ENCODE peak calls at places on chromosomes 7 and 10, in five cellular contexts. One of them, this sample, is unnamed.
A peak's percentile ranks its signal among the peaks of the same experiment; 100 is the strongest.

GRCh38 chr7:137120690-137121089 is 222.8 kb downstream of the PTN start:
- DNase-seq in T follicular helper cell: no peak
- DNase-seq in ACHN: no peak
- DNase-seq in right atrium auricular region: no peak
- DNase-seq in activated T-helper 1 cell treated with Interleukin-2 at 50 U/mL for 16 hours: no peak
- DNase-seq in this sample: no peak

GRCh38 chr7:157518514-157519175 is 181.8 kb downstream of the DNAJB6 start:
- DNase-seq in T follicular helper cell: no peak
- DNase-seq in ACHN: no peak
- DNase-seq in right atrium auricular region: peak; percentile 28
- DNase-seq in activated T-helper 1 cell treated with Interleukin-2 at 50 U/mL for 16 hours: no peak
- DNase-seq in this sample: no peak

GRCh38 chr10:94200148-94200846 is 162.4 kb downstream of the NOC3L start:
- DNase-seq in T follicular helper cell: no peak
- DNase-seq in ACHN: no peak
- DNase-seq in right atrium auricular region: no peak
- DNase-seq in activated T-helper 1 cell treated with Interleukin-2 at 50 U/mL for 16 hours: no peak
- DNase-seq in this sample: no peak

GRCh38 chr7:136911362-136911761 is 42.9 kb downstream of the CHRM2 start:
- DNase-seq in T follicular helper cell: no peak
- DNase-seq in ACHN: no peak
- DNase-seq in right atrium auricular region: no peak
- DNase-seq in activated T-helper 1 cell treated with Interleukin-2 at 50 U/mL for 16 hours: no peak
- DNase-seq in this sample: no peak

GRCh38 chr10:34139559-34139958 is 675.5 kb downstream of the PARD3 start:
- DNase-seq in T follicular helper cell: no peak
- DNase-seq in ACHN: no peak
- DNase-seq in right atrium auricular region: no peak
- DNase-seq in activated T-helper 1 cell treated with Interleukin-2 at 50 U/mL for 16 hours: no peak
- DNase-seq in this sample: no peak

GRCh38 chr10:58335306-58336005 is 650 bp downstream of the UBE2D1 start:
- DNase-seq in T follicular helper cell: no peak
- DNase-seq in ACHN: peak; percentile 59
- DNase-seq in right atrium auricular region: no peak
- DNase-seq in activated T-helper 1 cell treated with Interleukin-2 at 50 U/mL for 16 hours: no peak
- DNase-seq in this sample: no peak

GRCh38 chr10:132480356-132480755 is 57.2 kb upstream of the INPP5A start:
- DNase-seq in T follicular helper cell: no peak
- DNase-seq in ACHN: no peak
- DNase-seq in right atrium auricular region: no peak
- DNase-seq in activated T-helper 1 cell treated with Interleukin-2 at 50 U/mL for 16 hours: no peak
- DNase-seq in this sample: no peak

GRCh38 chr10:47023237-47024045 is 112.2 kb downstream of the PTPN20 start:
- DNase-seq in T follicular helper cell: no peak
- DNase-seq in ACHN: no peak
- DNase-seq in right atrium auricular region: peak; percentile 59
- DNase-seq in activated T-helper 1 cell treated with Interleukin-2 at 50 U/mL for 16 hours: no peak
- DNase-seq in this sample: no peak

GRCh38 chr7:98315318-98315993 is 34.0 kb downstream of the BRI3 start:
- DNase-seq in T follicular helper cell: no peak
- DNase-seq in ACHN: no peak
- DNase-seq in right atrium auricular region: no peak
- DNase-seq in activated T-helper 1 cell treated with Interleukin-2 at 50 U/mL for 16 hours: no peak
- DNase-seq in this sample: no peak

GRCh38 chr10:73886085-73886529 is 11.8 kb upstream of the CAMK2G start:
- DNase-seq in T follicular helper cell: peak; percentile 52
- DNase-seq in ACHN: peak; percentile 84
- DNase-seq in right atrium auricular region: peak; percentile 87
- DNase-seq in activated T-helper 1 cell treated with Interleukin-2 at 50 U/mL for 16 hours: peak; percentile 44
- DNase-seq in this sample: peak; percentile 40

GRCh38 chr7:127792528-127793342 is 140.7 kb downstream of the SND1 start:
- DNase-seq in T follicular helper cell: no peak
- DNase-seq in ACHN: peak; percentile 74
- DNase-seq in right atrium auricular region: no peak
- DNase-seq in activated T-helper 1 cell treated with Interleukin-2 at 50 U/mL for 16 hours: no peak
- DNase-seq in this sample: no peak

GRCh38 chr10:22712246-22712958 is 2.0 kb downstream of the PIP4K2A start:
- DNase-seq in T follicular helper cell: no peak
- DNase-seq in ACHN: no peak
- DNase-seq in right atrium auricular region: no peak
- DNase-seq in activated T-helper 1 cell treated with Interleukin-2 at 50 U/mL for 16 hours: no peak
- DNase-seq in this sample: no peak

GRCh38 chr10:110865184-110865803 is 6.4 kb upstream of the PDCD4 start:
- DNase-seq in T follicular helper cell: no peak
- DNase-seq in ACHN: peak; percentile 50
- DNase-seq in right atrium auricular region: peak; percentile 57
- DNase-seq in activated T-helper 1 cell treated with Interleukin-2 at 50 U/mL for 16 hours: no peak
- DNase-seq in this sample: no peak